ENCODE peak calls at places on chromosomes 4 and X, in ten cellular contexts. K is epithelial cell of proximal tubule, A is GM12865, I is progenitor cell of endocrine pancreas, U is nephron progenitor cell, B is mucosa of descending colon, H is astrocyte of the cerebellum, R is A549, L is fibroblast of mammary gland, N is hepatocyte. W is an unnamed sample.

GRCh38 chr4:1235381-1236102 is 13.4 kb downstream of the CTBP1 start:
- DNase-seq in K (no peak), A (no peak), I (no peak), U (no peak), B (no peak), H (no peak), R (no peak), L (no peak), N (no peak), W (no peak)

GRCh38 chrX:11125079-11125478 is 13.9 kb downstream of the HCCS start:
- DNase-seq in K (no peak), A (no peak), I (no peak), U (no peak), B (no peak), H (no peak), R (no peak), L (no peak), N (no peak), W (no peak)

GRCh38 chr4:123786955-123787354 is 390.4 kb downstream of the SPRY1 start:
- DNase-seq in K (no peak), A (peak; percentile 52), I (no peak), U (no peak), B (peak; percentile 21), H (peak; percentile 22), R (no peak), L (peak; percentile 57), N (peak; percentile 10), W (no peak)

GRCh38 chrX:110003167-110004156 is 548 bp downstream of the TMEM164 start:
- DNase-seq in K (no peak), A (peak; percentile 29), I (peak; percentile 8), U (peak; percentile 5), B (peak; percentile 22), H (no peak), R (no peak), L (peak; percentile 24), N (no peak), W (no peak)

GRCh38 chr4:8414377-8414776 is 26.1 kb downstream of the ACOX3 start:
- DNase-seq in K (no peak), A (no peak), I (no peak), U (no peak), B (no peak), H (no peak), R (no peak), L (no peak), N (no peak), W (no peak)

GRCh38 chrX:38215141-38215540 is 5.5 kb downstream of the SRPX start:
- DNase-seq in K (no peak), A (no peak), I (no peak), U (no peak), B (no peak), H (no peak), R (no peak), L (peak; percentile 96), N (no peak), W (no peak)

GRCh38 chrX:86806786-86807185 is 658.5 kb downstream of the DACH2 start:
- DNase-seq in K (no peak), A (peak; percentile 1), I (no peak), U (peak; percentile 8), B (no peak), H (no peak), R (peak; percentile 23), L (peak; percentile 1), N (peak; percentile 21), W (no peak)

GRCh38 chrX:129139837-129140679 is 383.2 kb downstream of the SMARCA1 start:
- DNase-seq in K (no peak), A (no peak), I (no peak), U (no peak), B (no peak), H (no peak), R (peak; percentile 78), L (no peak), N (no peak), W (no peak)

GRCh38 chr4:86019362-86019761 is 340.5 kb downstream of the MAPK10 start:
- DNase-seq in K (no peak), A (no peak), I (no peak), U (no peak), B (no peak), H (no peak), R (no peak), L (no peak), N (no peak), W (no peak)

GRCh38 chrX:110415440-110416167 is 57.0 kb downstream of the RTL9 start:
- DNase-seq in K (no peak), A (no peak), I (no peak), U (no peak), B (no peak), H (no peak), R (no peak), L (peak; percentile 83), N (no peak), W (no peak)

GRCh38 chr4:2714071-2714770 is 41.9 kb downstream of the TNIP2 start:
- DNase-seq in K (no peak), A (no peak), I (no peak), U (no peak), B (no peak), H (no peak), R (no peak), L (peak; percentile 74), N (no peak), W (no peak)

GRCh38 chr4:110055014-110055768 is 142.5 kb downstream of the EGF start:
- DNase-seq in K (peak; percentile 68), A (peak; percentile 87), I (no peak), U (no peak), B (no peak), H (no peak), R (no peak), L (no peak), N (no peak), W (no peak)
- TF ChIP-seq CTCF in K (no peak), A (no peak), I (no peak), U (no peak), B (no peak), H (no peak), R (no peak), L (no peak), N (no peak), W (no peak)

GRCh38 chr4:152968806-152969394 is 32.8 kb downstream of the FHDC1 start:
- DNase-seq in K (no peak), A (no peak), I (no peak), U (no peak), B (no peak), H (no peak), R (no peak), L (peak; percentile 67), N (no peak), W (no peak)
- TF ChIP-seq CTCF in K (no peak), A (no peak), I (no peak), U (no peak), B (no peak), H (no peak), R (no peak), L (no peak), N (no peak), W (no peak)

DNA sequence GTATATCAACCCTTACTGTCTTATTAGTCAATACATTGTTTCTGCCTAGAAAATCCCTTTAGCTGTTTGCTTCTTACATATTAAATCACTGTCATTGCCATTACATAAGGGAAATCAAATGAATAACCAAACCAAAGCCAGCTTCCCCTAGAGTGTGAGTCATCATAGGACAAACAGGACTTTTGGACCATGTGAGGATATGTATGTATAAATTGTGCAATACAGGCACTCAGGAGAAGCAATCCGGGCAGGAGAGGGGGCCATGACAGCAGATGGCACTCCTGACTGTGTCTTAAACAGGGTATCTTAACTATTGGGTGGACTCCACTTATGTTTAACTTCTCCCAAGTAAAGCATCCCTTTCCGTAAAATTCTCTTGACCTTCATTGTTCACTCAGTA is 508.4 kb upstream of the ARX start:
- DNase-seq in K (peak; percentile 44), A (no peak), I (no peak), U (no peak), B (no peak), H (no peak), R (peak; percentile 63), L (peak; percentile 36), N (peak; percentile 59), W (no peak)
- TF ChIP-seq CTCF in K (no peak), A (no peak), I (no peak), U (no peak), B (no peak), H (no peak), R (no peak), L (no peak), N (peak; percentile 24), W (no peak)

DNA sequence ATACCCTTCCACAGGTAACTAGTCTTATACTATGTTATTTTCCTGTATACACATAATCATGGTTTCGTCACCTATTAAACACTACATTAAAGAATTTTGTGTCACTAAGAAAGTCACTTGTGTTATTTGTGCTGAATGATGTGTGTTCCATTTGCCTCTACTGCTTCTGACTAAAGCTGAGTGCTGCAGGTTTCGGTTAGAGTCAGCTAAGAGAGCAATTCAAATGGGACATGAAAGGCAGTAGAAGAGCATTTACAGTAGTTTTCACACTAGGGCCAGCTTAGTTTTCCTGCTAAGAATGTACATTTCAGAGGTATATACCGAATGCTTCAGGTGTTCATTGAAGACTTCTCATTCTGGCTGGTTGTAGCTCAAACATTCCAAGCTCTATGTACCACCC is 164.6 kb downstream of the CXXC4 start:
- DNase-seq in K (no peak), A (peak; percentile 40), I (no peak), U (no peak), B (no peak), H (no peak), R (no peak), L (no peak), N (no peak), W (no peak)
- TF ChIP-seq CTCF in K (no peak), A (no peak), I (no peak), U (no peak), B (no peak), H (no peak), R (no peak), L (no peak), N (no peak), W (no peak)

GRCh38 chrX:72609313-72609712 is 36.7 kb upstream of the HDAC8 start:
- DNase-seq in K (no peak), A (no peak), I (no peak), U (no peak), B (no peak), H (no peak), R (peak; percentile 36), L (peak; percentile 30), N (peak; percentile 10), W (no peak)
- TF ChIP-seq CTCF in K (peak; percentile 36), A (no peak), I (peak; percentile 12), U (no peak), B (no peak), H (peak; percentile 16), R (peak; percentile 36), L (peak; percentile 22), N (peak; percentile 14), W (peak; percentile 13)